ENCODE peak calls at places on chromosomes 16 and 17, in seven cellular contexts. One of them, this sample, is unnamed.
A peak's percentile ranks its signal among the peaks of the same experiment; 100 is the strongest.

GRCh38 chr17:66677201-66677981 is 157.5 kb upstream of the CACNG5 start:
- DNase-seq in right atrium auricular region: no peak
- DNase-seq in GM20000: no peak
- DNase-seq in NB4: no peak
- DNase-seq in CD4-positive, alpha-beta T cell: no peak
- DNase-seq in endothelial cell: no peak
- DNase-seq in ovary: no peak
- DNase-seq in this sample: peak; percentile 91

GRCh38 chr16:57096793-57097192 is 4.4 kb downstream of the CPNE2 start:
- DNase-seq in right atrium auricular region: no peak
- DNase-seq in GM20000: no peak
- DNase-seq in NB4: no peak
- DNase-seq in CD4-positive, alpha-beta T cell: no peak
- DNase-seq in endothelial cell: no peak
- DNase-seq in ovary: no peak
- DNase-seq in this sample: no peak

GRCh38 chr17:48542114-48542955 is 2.6 kb downstream of the HOXB2 start:
- DNase-seq in right atrium auricular region: no peak
- DNase-seq in GM20000: no peak
- DNase-seq in NB4: no peak
- DNase-seq in CD4-positive, alpha-beta T cell: peak; percentile 26
- DNase-seq in endothelial cell: no peak
- DNase-seq in ovary: no peak
- DNase-seq in this sample: peak; percentile 70

GRCh38 chr16:86019446-86020047 is 120.6 kb downstream of the IRF8 start:
- DNase-seq in right atrium auricular region: no peak
- DNase-seq in GM20000: no peak
- DNase-seq in NB4: peak; percentile 46
- DNase-seq in CD4-positive, alpha-beta T cell: no peak
- DNase-seq in endothelial cell: peak; percentile 29
- DNase-seq in ovary: no peak
- DNase-seq in this sample: no peak

GRCh38 chr16:9787717-9788116 is 394.5 kb downstream of the GRIN2A start:
- DNase-seq in right atrium auricular region: no peak
- DNase-seq in GM20000: no peak
- DNase-seq in NB4: no peak
- DNase-seq in CD4-positive, alpha-beta T cell: no peak
- DNase-seq in endothelial cell: no peak
- DNase-seq in ovary: no peak
- DNase-seq in this sample: peak; percentile 48

GRCh38 chr17:63772801-63773271 is 561 bp downstream of the CCDC47 start:
- DNase-seq in right atrium auricular region: no peak
- DNase-seq in GM20000: no peak
- DNase-seq in NB4: peak; percentile 51
- DNase-seq in CD4-positive, alpha-beta T cell: no peak
- DNase-seq in endothelial cell: no peak
- DNase-seq in ovary: no peak
- DNase-seq in this sample: peak; percentile 25

GRCh38 chr16:72092832-72093447 is 480 bp downstream of the TXNL4B start:
- DNase-seq in right atrium auricular region: no peak
- DNase-seq in GM20000: no peak
- DNase-seq in NB4: peak; percentile 52
- DNase-seq in CD4-positive, alpha-beta T cell: no peak
- DNase-seq in endothelial cell: peak; percentile 17
- DNase-seq in ovary: no peak
- DNase-seq in this sample: peak; percentile 79

GRCh38 chr17:81179220-81179619 is 13.2 kb upstream of the AATK start:
- DNase-seq in right atrium auricular region: no peak
- DNase-seq in GM20000: no peak
- DNase-seq in NB4: no peak
- DNase-seq in CD4-positive, alpha-beta T cell: no peak
- DNase-seq in endothelial cell: no peak
- DNase-seq in ovary: no peak
- DNase-seq in this sample: no peak

GRCh38 chr16:84832488-84833141 is 12.8 kb downstream of the CRISPLD2 start:
- DNase-seq in right atrium auricular region: peak; percentile 98
- DNase-seq in GM20000: no peak
- DNase-seq in NB4: peak; percentile 72
- DNase-seq in CD4-positive, alpha-beta T cell: no peak
- DNase-seq in endothelial cell: no peak
- DNase-seq in ovary: peak; percentile 96
- DNase-seq in this sample: peak; percentile 94

GRCh38 chr16:2213817-2214720 is 571 bp downstream of the PGP start:
- DNase-seq in right atrium auricular region: no peak
- DNase-seq in GM20000: no peak
- DNase-seq in NB4: peak; percentile 51
- DNase-seq in CD4-positive, alpha-beta T cell: no peak
- DNase-seq in endothelial cell: no peak
- DNase-seq in ovary: no peak
- DNase-seq in this sample: no peak

GRCh38 chr16:82061861-82062525 is 26.9 kb downstream of the HSD17B2 start:
- DNase-seq in right atrium auricular region: no peak
- DNase-seq in GM20000: peak; percentile 46
- DNase-seq in NB4: peak; percentile 63
- DNase-seq in CD4-positive, alpha-beta T cell: no peak
- DNase-seq in endothelial cell: peak; percentile 10
- DNase-seq in ovary: no peak
- DNase-seq in this sample: peak; percentile 25

GRCh38 chr17:73647331-73647730 is 3.1 kb upstream of the SDK2 start:
- DNase-seq in right atrium auricular region: no peak
- DNase-seq in GM20000: no peak
- DNase-seq in NB4: no peak
- DNase-seq in CD4-positive, alpha-beta T cell: no peak
- DNase-seq in endothelial cell: peak; percentile 26
- DNase-seq in ovary: no peak
- DNase-seq in this sample: no peak

GRCh38 chr17:72539981-72540897 is 419.4 kb downstream of the SOX9 start:
- DNase-seq in right atrium auricular region: peak; percentile 80
- DNase-seq in GM20000: peak; percentile 90
- DNase-seq in NB4: peak; percentile 70
- DNase-seq in CD4-positive, alpha-beta T cell: peak; percentile 49
- DNase-seq in endothelial cell: peak; percentile 94
- DNase-seq in ovary: peak; percentile 56
- DNase-seq in this sample: peak; percentile 72

GRCh38 chr16:19094542-19095365 is 19.0 kb upstream of the ITPRIPL2 start:
- DNase-seq in right atrium auricular region: no peak
- DNase-seq in GM20000: no peak
- DNase-seq in NB4: peak; percentile 22
- DNase-seq in CD4-positive, alpha-beta T cell: no peak
- DNase-seq in endothelial cell: no peak
- DNase-seq in ovary: no peak
- DNase-seq in this sample: peak; percentile 28

GRCh38 chr16:51577621-51578303 is 426.7 kb upstream of the SALL1 start:
- DNase-seq in right atrium auricular region: no peak
- DNase-seq in GM20000: no peak
- DNase-seq in NB4: no peak
- DNase-seq in CD4-positive, alpha-beta T cell: no peak
- DNase-seq in endothelial cell: no peak
- DNase-seq in ovary: no peak
- DNase-seq in this sample: peak; percentile 26

GRCh38 chr17:3857261-3858105 is 11.4 kb upstream of the NCBP3 start:
- DNase-seq in right atrium auricular region: no peak
- DNase-seq in GM20000: no peak
- DNase-seq in NB4: no peak
- DNase-seq in CD4-positive, alpha-beta T cell: no peak
- DNase-seq in endothelial cell: no peak
- DNase-seq in ovary: no peak
- DNase-seq in this sample: no peak

GRCh38 chr16:58020628-58021521 is 4.7 kb upstream of the MMP15 start:
- DNase-seq in right atrium auricular region: no peak
- DNase-seq in GM20000: peak; percentile 74
- DNase-seq in NB4: peak; percentile 59
- DNase-seq in CD4-positive, alpha-beta T cell: peak; percentile 58
- DNase-seq in endothelial cell: peak; percentile 69
- DNase-seq in ovary: peak; percentile 71
- DNase-seq in this sample: no peak

GRCh38 chr16:12728471-12728870 is 75.2 kb downstream of the CPPED1 start:
- DNase-seq in right atrium auricular region: no peak
- DNase-seq in GM20000: no peak
- DNase-seq in NB4: no peak
- DNase-seq in CD4-positive, alpha-beta T cell: no peak
- DNase-seq in endothelial cell: no peak
- DNase-seq in ovary: no peak
- DNase-seq in this sample: no peak

GRCh38 chr16:64738321-64738960 is 383.4 kb downstream of the CDH11 start:
- DNase-seq in right atrium auricular region: no peak
- DNase-seq in GM20000: no peak
- DNase-seq in NB4: no peak
- DNase-seq in CD4-positive, alpha-beta T cell: no peak
- DNase-seq in endothelial cell: no peak
- DNase-seq in ovary: no peak
- DNase-seq in this sample: peak; percentile 88

GRCh38 chr17:353838-354234 is 1.2 kb upstream of the RPH3AL start:
- DNase-seq in right atrium auricular region: no peak
- DNase-seq in GM20000: no peak
- DNase-seq in NB4: no peak
- DNase-seq in CD4-positive, alpha-beta T cell: no peak
- DNase-seq in endothelial cell: no peak
- DNase-seq in ovary: no peak
- DNase-seq in this sample: no peak

GRCh38 chr17:75619506-75620431 is 13.5 kb upstream of the SMIM5 start:
- DNase-seq in right atrium auricular region: no peak
- DNase-seq in GM20000: peak; percentile 66
- DNase-seq in NB4: peak; percentile 52
- DNase-seq in CD4-positive, alpha-beta T cell: no peak
- DNase-seq in endothelial cell: peak; percentile 77
- DNase-seq in ovary: no peak
- DNase-seq in this sample: peak; percentile 49
- TF ChIP-seq CTCF in right atrium auricular region: no peak
- TF ChIP-seq CTCF in GM20000: peak; percentile 27
- TF ChIP-seq CTCF in NB4: peak; percentile 57
- TF ChIP-seq CTCF in CD4-positive, alpha-beta T cell: peak; percentile 25
- TF ChIP-seq CTCF in endothelial cell: peak; percentile 68
- TF ChIP-seq CTCF in ovary: no peak
- TF ChIP-seq CTCF in this sample: peak; percentile 30

GRCh38 chr16:20637247-20637646 is 60.2 kb downstream of the ACSM1 start:
- DNase-seq in right atrium auricular region: no peak
- DNase-seq in GM20000: no peak
- DNase-seq in NB4: no peak
- DNase-seq in CD4-positive, alpha-beta T cell: no peak
- DNase-seq in endothelial cell: no peak
- DNase-seq in ovary: no peak
- DNase-seq in this sample: no peak
- TF ChIP-seq CTCF in right atrium auricular region: no peak
- TF ChIP-seq CTCF in GM20000: no peak
- TF ChIP-seq CTCF in NB4: no peak
- TF ChIP-seq CTCF in CD4-positive, alpha-beta T cell: no peak
- TF ChIP-seq CTCF in endothelial cell: no peak
- TF ChIP-seq CTCF in ovary: no peak
- TF ChIP-seq CTCF in this sample: no peak

GRCh38 chr17:34542700-34543336 is 36.6 kb upstream of the TMEM132E start:
- DNase-seq in right atrium auricular region: no peak
- DNase-seq in GM20000: peak; percentile 42
- DNase-seq in NB4: peak; percentile 45
- DNase-seq in CD4-positive, alpha-beta T cell: peak; percentile 29
- DNase-seq in endothelial cell: peak; percentile 65
- DNase-seq in ovary: peak; percentile 24
- DNase-seq in this sample: peak; percentile 26
- TF ChIP-seq CTCF in right atrium auricular region: peak; percentile 78
- TF ChIP-seq CTCF in GM20000: peak; percentile 57
- TF ChIP-seq CTCF in NB4: peak; percentile 84
- TF ChIP-seq CTCF in CD4-positive, alpha-beta T cell: peak; percentile 88
- TF ChIP-seq CTCF in endothelial cell: peak; percentile 99
- TF ChIP-seq CTCF in ovary: peak; percentile 32
- TF ChIP-seq CTCF in this sample: peak; percentile 77

GRCh38 chr17:41486809-41487530 is 2.7 kb downstream of the KRT36 start:
- DNase-seq in right atrium auricular region: no peak
- DNase-seq in GM20000: peak; percentile 38
- DNase-seq in NB4: peak; percentile 27
- DNase-seq in CD4-positive, alpha-beta T cell: peak; percentile 10
- DNase-seq in endothelial cell: peak; percentile 69
- DNase-seq in ovary: no peak
- DNase-seq in this sample: no peak
- TF ChIP-seq CTCF in right atrium auricular region: no peak
- TF ChIP-seq CTCF in GM20000: peak; percentile 64
- TF ChIP-seq CTCF in NB4: peak; percentile 59
- TF ChIP-seq CTCF in CD4-positive, alpha-beta T cell: no peak
- TF ChIP-seq CTCF in endothelial cell: peak; percentile 58
- TF ChIP-seq CTCF in ovary: no peak
- TF ChIP-seq CTCF in this sample: peak; percentile 50

GRCh38 chr17:43900858-43901754 is 6.2 kb downstream of the MPP2 start:
- DNase-seq in right atrium auricular region: no peak
- DNase-seq in GM20000: no peak
- DNase-seq in NB4: no peak
- DNase-seq in CD4-positive, alpha-beta T cell: no peak
- DNase-seq in endothelial cell: no peak
- DNase-seq in ovary: no peak
- DNase-seq in this sample: no peak
- TF ChIP-seq CTCF in right atrium auricular region: no peak
- TF ChIP-seq CTCF in GM20000: no peak
- TF ChIP-seq CTCF in NB4: no peak
- TF ChIP-seq CTCF in CD4-positive, alpha-beta T cell: no peak
- TF ChIP-seq CTCF in endothelial cell: no peak
- TF ChIP-seq CTCF in ovary: no peak
- TF ChIP-seq CTCF in this sample: no peak

GRCh38 chr17:45662432-45662831 is 121.7 kb upstream of the CRHR1 start:
- DNase-seq in right atrium auricular region: no peak
- DNase-seq in GM20000: no peak
- DNase-seq in NB4: no peak
- DNase-seq in CD4-positive, alpha-beta T cell: no peak
- DNase-seq in endothelial cell: no peak
- DNase-seq in ovary: no peak
- DNase-seq in this sample: no peak

GRCh38 chr17:45666046-45666600 is 118.0 kb upstream of the CRHR1 start:
- DNase-seq in right atrium auricular region: no peak
- DNase-seq in GM20000: no peak
- DNase-seq in NB4: peak; percentile 12
- DNase-seq in CD4-positive, alpha-beta T cell: no peak
- DNase-seq in endothelial cell: no peak
- DNase-seq in ovary: no peak
- DNase-seq in this sample: no peak

GRCh38 chr17:45666641-45667040 is 117.5 kb upstream of the CRHR1 start:
- DNase-seq in right atrium auricular region: no peak
- DNase-seq in GM20000: no peak
- DNase-seq in NB4: no peak
- DNase-seq in CD4-positive, alpha-beta T cell: no peak
- DNase-seq in endothelial cell: no peak
- DNase-seq in ovary: no peak
- DNase-seq in this sample: no peak

GRCh38 chr17:45660474-45660873 is 123.6 kb upstream of the CRHR1 start:
- DNase-seq in right atrium auricular region: no peak
- DNase-seq in GM20000: no peak
- DNase-seq in NB4: no peak
- DNase-seq in CD4-positive, alpha-beta T cell: no peak
- DNase-seq in endothelial cell: peak; percentile 45
- DNase-seq in ovary: no peak
- DNase-seq in this sample: no peak

DNA sequence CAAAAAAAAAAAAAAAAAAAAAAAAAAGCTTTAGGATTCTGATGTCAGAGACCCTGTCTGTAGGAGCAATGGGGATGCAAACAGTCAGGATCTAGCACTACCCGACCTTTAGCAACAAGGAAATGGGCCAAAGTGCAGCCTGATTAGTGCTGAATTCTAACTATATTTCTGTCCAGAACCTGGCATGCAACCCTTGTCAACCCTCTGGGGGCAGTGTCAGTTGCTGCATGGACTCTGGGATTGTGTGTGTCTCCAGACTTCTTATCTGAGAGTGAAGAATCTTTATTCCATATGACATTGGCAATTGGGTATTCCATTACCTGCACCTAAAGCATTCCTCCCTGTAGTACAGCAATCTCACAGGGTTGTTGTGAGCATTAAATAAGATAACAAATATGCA is 120.3 kb upstream of the CRHR1 start:
- DNase-seq in right atrium auricular region: no peak
- DNase-seq in GM20000: no peak
- DNase-seq in NB4: no peak
- DNase-seq in CD4-positive, alpha-beta T cell: no peak
- DNase-seq in endothelial cell: no peak
- DNase-seq in ovary: no peak
- DNase-seq in this sample: no peak
- TF ChIP-seq CTCF in right atrium auricular region: no peak
- TF ChIP-seq CTCF in GM20000: no peak
- TF ChIP-seq CTCF in NB4: no peak
- TF ChIP-seq CTCF in CD4-positive, alpha-beta T cell: no peak
- TF ChIP-seq CTCF in endothelial cell: no peak
- TF ChIP-seq CTCF in ovary: no peak
- TF ChIP-seq CTCF in this sample: no peak